ENCODE peak calls at places on chromosomes 16 and 17, in nine cellular contexts. M, B, H, T, A, X, D, N and Q are unnamed samples.

GRCh38 chr17:83202002-83203000 is 122.9 kb downstream of the METRNL start:
- DNase-seq in A (no peak), X (peak; percentile 72), M (no peak), T (no peak), N (no peak), B (no peak), H (no peak), D (peak; percentile 6), Q (no peak)

GRCh38 chr17:2705263-2705662 is 6.3 kb downstream of the CLUH start:
- DNase-seq in B (peak; percentile 59), X (peak; percentile 37), N (no peak), T (no peak), D (no peak), M (no peak), H (no peak), A (peak; percentile 76), Q (no peak)

GRCh38 chr17:38703742-38704644 is 1.1 kb upstream of the MLLT6 start:
- DNase-seq in T (peak; percentile 84), B (no peak), H (peak; percentile 80), X (peak; percentile 98), D (peak; percentile 63), M (no peak), A (no peak), N (peak; percentile 84), Q (peak; percentile 65)

GRCh38 chr16:74257061-74257460 is 39.6 kb upstream of the PSMD7 start:
- DNase-seq in A (no peak), X (no peak), H (no peak), M (no peak), T (no peak), D (no peak), B (no peak), N (no peak), Q (no peak)

GRCh38 chr17:1412185-1413110 is 12.4 kb upstream of the YWHAE start:
- DNase-seq in N (no peak), T (no peak), D (no peak), X (no peak), B (no peak), A (no peak), H (no peak), M (no peak), Q (no peak)

GRCh38 chr17:7417056-7417655 is 3.0 kb upstream of the SPEM1 start:
- DNase-seq in X (no peak), M (no peak), D (no peak), T (no peak), A (no peak), B (no peak), N (no peak), H (no peak), Q (no peak)

GRCh38 chr17:17236295-17237025 is 508 bp downstream of the FLCN start:
- DNase-seq in B (no peak), X (peak; percentile 51), T (no peak), N (no peak), H (no peak), D (no peak), M (peak; percentile 8), A (peak; percentile 33), Q (no peak)

GRCh38 chr17:82932146-82933005 is 92.6 kb upstream of the ZNF750 start:
- DNase-seq in T (no peak), X (no peak), A (peak; percentile 73), N (no peak), B (no peak), H (no peak), M (peak; percentile 19), D (peak; percentile 3), Q (no peak)

GRCh38 chr17:7729841-7730240 is 12.3 kb downstream of the DNAH2 start:
- DNase-seq in T (no peak), X (no peak), A (no peak), B (no peak), H (no peak), D (no peak), N (no peak), M (no peak), Q (no peak)

GRCh38 chr17:47813512-47814031 is 8.0 kb downstream of the OSBPL7 start:
- DNase-seq in D (no peak), X (no peak), N (no peak), B (no peak), T (no peak), M (no peak), H (no peak), A (no peak), Q (no peak)

GRCh38 chr16:31710880-31711279 is 162.7 kb upstream of the ZNF267 start:
- DNase-seq in T (no peak), N (no peak), B (no peak), M (no peak), X (no peak), D (no peak), H (no peak), A (no peak), Q (no peak)

GRCh38 chr16:21083729-21084268 is 66.8 kb downstream of the DNAH3 start:
- DNase-seq in D (no peak), T (peak; percentile 32), H (peak; percentile 30), A (peak; percentile 50), B (no peak), M (no peak), X (peak; percentile 78), N (peak; percentile 13), Q (no peak)

GRCh38 chr16:2860826-2861567 is 3.0 kb upstream of the PRSS22 start:
- DNase-seq in B (no peak), M (no peak), H (no peak), A (no peak), X (no peak), T (no peak), D (no peak), N (no peak), Q (no peak)

GRCh38 chr16:4179020-4179419 is 62.8 kb upstream of the ADCY9 start:
- DNase-seq in M (no peak), X (no peak), A (no peak), T (no peak), N (no peak), D (no peak), B (no peak), H (no peak), Q (no peak)

GRCh38 chr17:45335721-45336120 is 18.9 kb upstream of the MAP3K14 start:
- DNase-seq in H (no peak), D (no peak), X (no peak), T (no peak), B (no peak), N (no peak), M (no peak), A (no peak), Q (no peak)

GRCh38 chr17:45270828-45271418 is 9.0 kb upstream of the SPATA32 start:
- DNase-seq in N (no peak), A (no peak), B (no peak), T (peak; percentile 6), M (no peak), H (peak; percentile 49), X (no peak), D (peak; percentile 32), Q (no peak)

GRCh38 chr16:58038219-58038641 is 12.7 kb downstream of the MMP15 start:
- DNase-seq in D (no peak), A (no peak), T (no peak), H (no peak), N (no peak), M (no peak), B (no peak), X (no peak), Q (no peak)

GRCh38 chr16:17379121-17379571 is 91.6 kb downstream of the XYLT1 start:
- DNase-seq in N (no peak), X (peak; percentile 67), D (no peak), M (no peak), H (no peak), T (no peak), A (peak; percentile 66), B (no peak), Q (no peak)

GRCh38 chr17:9079461-9080103 is 58.3 kb downstream of the NTN1 start:
- DNase-seq in M (no peak), X (no peak), H (no peak), N (no peak), T (no peak), A (no peak), D (no peak), B (no peak), Q (no peak)

GRCh38 chr16:728131-728889 is 1.4 kb downstream of the HAGHL start:
- DNase-seq in M (peak; percentile 41), B (no peak), A (peak; percentile 83), N (no peak), X (peak; percentile 83), H (peak; percentile 37), T (no peak), D (peak; percentile 55), Q (peak; percentile 59)

GRCh38 chr17:9239260-9239820 is 218.0 kb downstream of the NTN1 start:
- DNase-seq in X (peak; percentile 57), T (no peak), D (no peak), M (no peak), N (no peak), B (no peak), H (no peak), A (no peak), Q (no peak)

GRCh38 chr17:27649929-27650328 is 18.9 kb downstream of the LGALS9 start:
- DNase-seq in B (no peak), N (no peak), D (no peak), H (no peak), T (no peak), A (no peak), M (no peak), X (no peak), Q (no peak)

GRCh38 chr16:88301431-88301830 is 81.3 kb upstream of the ZNF469 start:
- DNase-seq in M (no peak), T (no peak), B (no peak), D (no peak), A (no peak), H (no peak), X (no peak), N (no peak), Q (no peak)